ENCODE peak calls at places on chromosome 16, in four cellular contexts. One of them, this sample, is unnamed.

GRCh38 chr16:10332301-10332700 is 53.6 kb upstream of the ATF7IP2 start:
- DNase-seq in GM12878: no peak
- DNase-seq in SK-N-SH: no peak
- DNase-seq in K562: no peak
- DNase-seq in this sample: no peak

GRCh38 chr16:54123766-54124165 is 162.8 kb downstream of the IRX3 start:
- DNase-seq in GM12878: no peak
- DNase-seq in SK-N-SH: no peak
- DNase-seq in K562: no peak
- DNase-seq in this sample: no peak

GRCh38 chr16:17529982-17530760 is 59.4 kb upstream of the XYLT1 start:
- DNase-seq in K562: no peak
- DNase-seq in GM12878: peak
- DNase-seq in SK-N-SH: no peak
- DNase-seq in this sample: no peak

GRCh38 chr16:6447046-6447445 is 885.6 kb upstream of the RBFOX1 start:
- DNase-seq in K562: no peak
- DNase-seq in GM12878: no peak
- DNase-seq in SK-N-SH: no peak
- DNase-seq in this sample: no peak

GRCh38 chr16:73016488-73016830 is 31.5 kb downstream of the ZFHX3 start:
- DNase-seq in K562: no peak
- DNase-seq in GM12878: no peak
- DNase-seq in SK-N-SH: no peak
- DNase-seq in this sample: no peak

GRCh38 chr16:87278191-87279093 is 38.8 kb downstream of the C16orf95 start:
- DNase-seq in SK-N-SH: peak
- DNase-seq in GM12878: no peak
- DNase-seq in K562: peak
- DNase-seq in this sample: peak

GRCh38 chr16:72620853-72621252 is 427.1 kb downstream of the ZFHX3 start:
- DNase-seq in SK-N-SH: no peak
- DNase-seq in GM12878: no peak
- DNase-seq in K562: no peak
- DNase-seq in this sample: no peak

GRCh38 chr16:28473714-28474265 is 1.7 kb upstream of the NPIPB7 start:
- DNase-seq in K562: no peak
- DNase-seq in GM12878: no peak
- DNase-seq in SK-N-SH: no peak
- DNase-seq in this sample: no peak

GRCh38 chr16:72284042-72284789 is 112.3 kb upstream of the PMFBP1 start:
- DNase-seq in GM12878: no peak
- DNase-seq in SK-N-SH: no peak
- DNase-seq in K562: no peak
- DNase-seq in this sample: no peak

GRCh38 chr16:86862596-86862995 is 284.2 kb downstream of the FOXL1 start:
- DNase-seq in SK-N-SH: no peak
- DNase-seq in K562: no peak
- DNase-seq in GM12878: no peak
- DNase-seq in this sample: peak

GRCh38 chr16:53924311-53924860 is 220.4 kb downstream of the FTO start:
- DNase-seq in K562: peak
- DNase-seq in GM12878: no peak
- DNase-seq in SK-N-SH: no peak
- DNase-seq in this sample: no peak

GRCh38 chr16:63037761-63038562 is 1001.7 kb upstream of the CDH8 start:
- DNase-seq in SK-N-SH: no peak
- DNase-seq in GM12878: no peak
- DNase-seq in K562: no peak
- DNase-seq in this sample: no peak

GRCh38 chr16:84547539-84548058 is 43.1 kb upstream of the MEAK7 start:
- DNase-seq in GM12878: no peak
- DNase-seq in SK-N-SH: no peak
- DNase-seq in K562: no peak
- DNase-seq in this sample: no peak

GRCh38 chr16:50476486-50477260 is 71.5 kb upstream of the NKD1 start:
- DNase-seq in SK-N-SH: no peak
- DNase-seq in GM12878: no peak
- DNase-seq in K562: no peak
- DNase-seq in this sample: no peak

GRCh38 chr16:19105891-19106624 is 7.7 kb upstream of the ITPRIPL2 start:
- DNase-seq in K562: no peak
- DNase-seq in SK-N-SH: no peak
- DNase-seq in GM12878: no peak
- DNase-seq in this sample: peak

GRCh38 chr16:57711-58110 is 4.1 kb downstream of the SNRNP25 start:
- DNase-seq in K562: no peak
- DNase-seq in GM12878: no peak
- DNase-seq in SK-N-SH: no peak
- DNase-seq in this sample: peak

GRCh38 chr16:58815188-58815888 is 81.2 kb upstream of the GOT2 start:
- DNase-seq in GM12878: no peak
- DNase-seq in K562: no peak
- DNase-seq in SK-N-SH: no peak
- DNase-seq in this sample: no peak

GRCh38 chr16:16867994-16868393 is 489.1 kb downstream of the NPIPA7 start:
- DNase-seq in K562: no peak
- DNase-seq in GM12878: no peak
- DNase-seq in SK-N-SH: no peak
- DNase-seq in this sample: no peak

GRCh38 chr16:2713985-2714774 is 5.8 kb downstream of the PRSS27 start:
- DNase-seq in GM12878: no peak
- DNase-seq in K562: no peak
- DNase-seq in SK-N-SH: no peak
- DNase-seq in this sample: no peak

GRCh38 chr16:70648606-70649005 is 2.2 kb downstream of the IL34 start:
- DNase-seq in SK-N-SH: no peak
- DNase-seq in K562: no peak
- DNase-seq in GM12878: no peak
- DNase-seq in this sample: no peak

GRCh38 chr16:70647461-70648359 is 1.4 kb downstream of the IL34 start:
- DNase-seq in K562: no peak
- DNase-seq in GM12878: no peak
- DNase-seq in SK-N-SH: no peak
- DNase-seq in this sample: no peak

GRCh38 chr16:70644763-70645597 is 1.4 kb upstream of the IL34 start:
- DNase-seq in SK-N-SH: peak
- DNase-seq in K562: no peak
- DNase-seq in GM12878: no peak
- DNase-seq in this sample: no peak

GRCh38 chr16:70649300-70649699 is 2.9 kb downstream of the IL34 start:
- DNase-seq in K562: no peak
- DNase-seq in SK-N-SH: no peak
- DNase-seq in GM12878: no peak
- DNase-seq in this sample: peak

GRCh38 chr16:70646260-70647241 is at the start of gene IL34:
- DNase-seq in GM12878: no peak
- DNase-seq in K562: no peak
- DNase-seq in SK-N-SH: peak
- DNase-seq in this sample: no peak
- TF ChIP-seq MXI1 in GM12878: no peak
- TF ChIP-seq MXI1 in K562: no peak
- TF ChIP-seq MXI1 in SK-N-SH: no peak
- TF ChIP-seq MXI1 in this sample: no peak

GRCh38 chr16:3842994-3843393 is 37.5 kb downstream of the CREBBP start:
- DNase-seq in SK-N-SH: peak
- DNase-seq in K562: no peak
- DNase-seq in GM12878: no peak
- DNase-seq in this sample: no peak

GRCh38 chr16:3850544-3850899 is 30.0 kb downstream of the CREBBP start:
- DNase-seq in SK-N-SH: no peak
- DNase-seq in K562: no peak
- DNase-seq in GM12878: no peak
- DNase-seq in this sample: no peak

GRCh38 chr16:3849751-3850543 is 30.6 kb downstream of the CREBBP start:
- DNase-seq in SK-N-SH: no peak
- DNase-seq in GM12878: no peak
- DNase-seq in K562: no peak
- DNase-seq in this sample: no peak

GRCh38 chr16:3846087-3846486 is 34.4 kb downstream of the CREBBP start:
- DNase-seq in SK-N-SH: no peak
- DNase-seq in GM12878: no peak
- DNase-seq in K562: no peak
- DNase-seq in this sample: no peak

GRCh38 chr16:3846595-3847091 is 33.9 kb downstream of the CREBBP start:
- DNase-seq in K562: peak
- DNase-seq in SK-N-SH: no peak
- DNase-seq in GM12878: no peak
- DNase-seq in this sample: no peak
- TF ChIP-seq MXI1 in K562: no peak
- TF ChIP-seq MXI1 in SK-N-SH: no peak
- TF ChIP-seq MXI1 in GM12878: no peak
- TF ChIP-seq MXI1 in this sample: no peak

DNA sequence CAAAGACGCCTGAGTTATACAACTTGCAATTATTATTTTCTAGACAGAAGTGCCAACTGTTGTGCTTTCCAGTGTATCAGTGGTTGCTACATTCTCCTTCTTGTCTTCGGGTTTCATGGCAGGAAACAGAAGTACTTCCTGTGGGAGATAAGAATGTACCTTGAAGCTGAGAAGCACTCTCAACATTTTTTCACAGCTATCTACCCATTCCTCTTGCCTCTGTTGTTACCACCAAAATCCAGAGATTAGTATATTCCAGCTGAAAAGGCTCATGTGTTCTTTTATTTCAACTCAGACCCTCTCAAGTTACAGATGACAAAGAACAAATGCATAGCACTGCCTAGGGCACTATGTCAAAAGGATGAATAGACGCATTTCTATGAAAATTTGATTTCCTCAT is 4.8 kb upstream of the ADAT1 start:
- DNase-seq in GM12878: no peak
- DNase-seq in SK-N-SH: no peak
- DNase-seq in K562: peak
- DNase-seq in this sample: peak
- TF ChIP-seq MXI1 in GM12878: no peak
- TF ChIP-seq MXI1 in SK-N-SH: no peak
- TF ChIP-seq MXI1 in K562: no peak
- TF ChIP-seq MXI1 in this sample: no peak

GRCh38 chr16:27473101-27473900 is 71.3 kb downstream of the IL21R start:
- DNase-seq in SK-N-SH: no peak
- DNase-seq in K562: no peak
- DNase-seq in GM12878: no peak
- DNase-seq in this sample: no peak
- TF ChIP-seq MXI1 in SK-N-SH: no peak
- TF ChIP-seq MXI1 in K562: no peak
- TF ChIP-seq MXI1 in GM12878: no peak
- TF ChIP-seq MXI1 in this sample: no peak

GRCh38 chr16:89314357-89314756 is 96.9 kb downstream of the ZNF778 start:
- DNase-seq in K562: no peak
- DNase-seq in SK-N-SH: no peak
- DNase-seq in GM12878: no peak
- DNase-seq in this sample: no peak
- TF ChIP-seq MXI1 in K562: no peak
- TF ChIP-seq MXI1 in SK-N-SH: no peak
- TF ChIP-seq MXI1 in GM12878: no peak
- TF ChIP-seq MXI1 in this sample: no peak

GRCh38 chr16:65116818-65117430 is 4.9 kb downstream of the CDH11 start:
- DNase-seq in SK-N-SH: no peak
- DNase-seq in GM12878: no peak
- DNase-seq in K562: no peak
- DNase-seq in this sample: peak

GRCh38 chr16:65117701-65118448 is 4.0 kb downstream of the CDH11 start:
- DNase-seq in GM12878: peak
- DNase-seq in SK-N-SH: peak
- DNase-seq in K562: peak
- DNase-seq in this sample: peak

GRCh38 chr16:65120811-65121721 is 797 bp downstream of the CDH11 start:
- DNase-seq in SK-N-SH: peak
- DNase-seq in K562: no peak
- DNase-seq in GM12878: no peak
- DNase-seq in this sample: peak

GRCh38 chr16:65119905-65120341 is 1.9 kb downstream of the CDH11 start:
- DNase-seq in SK-N-SH: no peak
- DNase-seq in K562: no peak
- DNase-seq in GM12878: no peak
- DNase-seq in this sample: peak

GRCh38 chr16:65118866-65119265 is 3.0 kb downstream of the CDH11 start:
- DNase-seq in SK-N-SH: no peak
- DNase-seq in GM12878: no peak
- DNase-seq in K562: no peak
- DNase-seq in this sample: peak
- TF ChIP-seq MXI1 in SK-N-SH: no peak
- TF ChIP-seq MXI1 in GM12878: no peak
- TF ChIP-seq MXI1 in K562: no peak
- TF ChIP-seq MXI1 in this sample: no peak

This sample was measured in IMR-90.